ENCODE peak calls at places on chromosomes 6 and 20, in eight cellular contexts. One of them, this sample, is unnamed.

GRCh38 chr6:37137881-37138568 is 31.9 kb upstream of the PIM1 start:
- DNase-seq in IMR-90: peak; percentile 83
- DNase-seq in tibial nerve: no peak
- DNase-seq in testis: no peak
- DNase-seq in heart left ventricle: no peak
- DNase-seq in A549: peak; percentile 46
- DNase-seq in vagina: no peak
- DNase-seq in transverse colon: no peak
- DNase-seq in this sample: no peak

GRCh38 chr6:155141512-155141911 is 122.3 kb upstream of the CLDN20 start:
- DNase-seq in IMR-90: no peak
- DNase-seq in tibial nerve: no peak
- DNase-seq in testis: no peak
- DNase-seq in heart left ventricle: no peak
- DNase-seq in A549: no peak
- DNase-seq in vagina: no peak
- DNase-seq in transverse colon: no peak
- DNase-seq in this sample: no peak

GRCh38 chr20:64110411-64111068 is 3.2 kb upstream of the NPBWR2 start:
- DNase-seq in IMR-90: no peak
- DNase-seq in tibial nerve: no peak
- DNase-seq in testis: no peak
- DNase-seq in heart left ventricle: no peak
- DNase-seq in A549: no peak
- DNase-seq in vagina: no peak
- DNase-seq in transverse colon: peak; percentile 2
- DNase-seq in this sample: no peak

GRCh38 chr20:63290677-63291472 is 2.1 kb upstream of the COL20A1 start:
- DNase-seq in IMR-90: peak; percentile 11
- DNase-seq in tibial nerve: no peak
- DNase-seq in testis: no peak
- DNase-seq in heart left ventricle: peak; percentile 76
- DNase-seq in A549: peak; percentile 75
- DNase-seq in vagina: no peak
- DNase-seq in transverse colon: peak; percentile 41
- DNase-seq in this sample: peak; percentile 62

GRCh38 chr6:28782113-28782673 is 141.6 kb downstream of the TRIM27 start:
- DNase-seq in IMR-90: no peak
- DNase-seq in tibial nerve: no peak
- DNase-seq in testis: no peak
- DNase-seq in heart left ventricle: no peak
- DNase-seq in A549: no peak
- DNase-seq in vagina: no peak
- DNase-seq in transverse colon: no peak
- DNase-seq in this sample: no peak

GRCh38 chr20:23520185-23520584 is 29.3 kb downstream of the CST8 start:
- DNase-seq in IMR-90: no peak
- DNase-seq in tibial nerve: no peak
- DNase-seq in testis: no peak
- DNase-seq in heart left ventricle: no peak
- DNase-seq in A549: no peak
- DNase-seq in vagina: no peak
- DNase-seq in transverse colon: no peak
- DNase-seq in this sample: no peak

GRCh38 chr6:51027283-51028065 is 208.8 kb downstream of the TFAP2B start:
- DNase-seq in IMR-90: no peak
- DNase-seq in tibial nerve: no peak
- DNase-seq in testis: no peak
- DNase-seq in heart left ventricle: no peak
- DNase-seq in A549: no peak
- DNase-seq in vagina: no peak
- DNase-seq in transverse colon: no peak
- DNase-seq in this sample: no peak

GRCh38 chr6:132805548-132805947 is 7.1 kb upstream of the SLC18B1 start:
- DNase-seq in IMR-90: no peak
- DNase-seq in tibial nerve: no peak
- DNase-seq in testis: no peak
- DNase-seq in heart left ventricle: no peak
- DNase-seq in A549: no peak
- DNase-seq in vagina: no peak
- DNase-seq in transverse colon: no peak
- DNase-seq in this sample: no peak

GRCh38 chr20:64114356-64114971 is 7.1 kb upstream of the NPBWR2 start:
- DNase-seq in IMR-90: no peak
- DNase-seq in tibial nerve: no peak
- DNase-seq in testis: peak; percentile 11
- DNase-seq in heart left ventricle: no peak
- DNase-seq in A549: no peak
- DNase-seq in vagina: no peak
- DNase-seq in transverse colon: peak; percentile 3
- DNase-seq in this sample: no peak

GRCh38 chr6:87200469-87201174 is 45.3 kb downstream of the ZNF292 start:
- DNase-seq in IMR-90: peak; percentile 41
- DNase-seq in tibial nerve: no peak
- DNase-seq in testis: no peak
- DNase-seq in heart left ventricle: no peak
- DNase-seq in A549: no peak
- DNase-seq in vagina: no peak
- DNase-seq in transverse colon: no peak
- DNase-seq in this sample: peak; percentile 12

GRCh38 chr6:19851273-19852089 is 14.3 kb downstream of the ID4 start:
- DNase-seq in IMR-90: peak; percentile 84
- DNase-seq in tibial nerve: no peak
- DNase-seq in testis: peak; percentile 59
- DNase-seq in heart left ventricle: no peak
- DNase-seq in A549: peak; percentile 72
- DNase-seq in vagina: no peak
- DNase-seq in transverse colon: peak; percentile 14
- DNase-seq in this sample: peak; percentile 15

GRCh38 chr6:149235130-149235561 is 82.4 kb upstream of the TAB2 start:
- DNase-seq in IMR-90: peak; percentile 90
- DNase-seq in tibial nerve: no peak
- DNase-seq in testis: no peak
- DNase-seq in heart left ventricle: no peak
- DNase-seq in A549: peak; percentile 16
- DNase-seq in vagina: no peak
- DNase-seq in transverse colon: peak; percentile 33
- DNase-seq in this sample: no peak

GRCh38 chr20:36415475-36416002 is 109.4 kb downstream of the DLGAP4 start:
- DNase-seq in IMR-90: no peak
- DNase-seq in tibial nerve: no peak
- DNase-seq in testis: no peak
- DNase-seq in heart left ventricle: no peak
- DNase-seq in A549: no peak
- DNase-seq in vagina: no peak
- DNase-seq in transverse colon: no peak
- DNase-seq in this sample: no peak

GRCh38 chr6:22828179-22829062 is 259.1 kb downstream of the HDGFL1 start:
- DNase-seq in IMR-90: peak; percentile 97
- DNase-seq in tibial nerve: no peak
- DNase-seq in testis: peak; percentile 38
- DNase-seq in heart left ventricle: no peak
- DNase-seq in A549: peak; percentile 72
- DNase-seq in vagina: no peak
- DNase-seq in transverse colon: peak; percentile 9
- DNase-seq in this sample: no peak

GRCh38 chr20:15185322-15185721 is 847.9 kb upstream of the FLRT3 start:
- DNase-seq in IMR-90: no peak
- DNase-seq in tibial nerve: no peak
- DNase-seq in testis: no peak
- DNase-seq in heart left ventricle: no peak
- DNase-seq in A549: no peak
- DNase-seq in vagina: no peak
- DNase-seq in transverse colon: no peak
- DNase-seq in this sample: no peak

GRCh38 chr20:19683168-19683567 is 74.9 kb upstream of the RIN2 start:
- DNase-seq in IMR-90: no peak
- DNase-seq in tibial nerve: no peak
- DNase-seq in testis: no peak
- DNase-seq in heart left ventricle: no peak
- DNase-seq in A549: no peak
- DNase-seq in vagina: no peak
- DNase-seq in transverse colon: no peak
- DNase-seq in this sample: no peak

DNA sequence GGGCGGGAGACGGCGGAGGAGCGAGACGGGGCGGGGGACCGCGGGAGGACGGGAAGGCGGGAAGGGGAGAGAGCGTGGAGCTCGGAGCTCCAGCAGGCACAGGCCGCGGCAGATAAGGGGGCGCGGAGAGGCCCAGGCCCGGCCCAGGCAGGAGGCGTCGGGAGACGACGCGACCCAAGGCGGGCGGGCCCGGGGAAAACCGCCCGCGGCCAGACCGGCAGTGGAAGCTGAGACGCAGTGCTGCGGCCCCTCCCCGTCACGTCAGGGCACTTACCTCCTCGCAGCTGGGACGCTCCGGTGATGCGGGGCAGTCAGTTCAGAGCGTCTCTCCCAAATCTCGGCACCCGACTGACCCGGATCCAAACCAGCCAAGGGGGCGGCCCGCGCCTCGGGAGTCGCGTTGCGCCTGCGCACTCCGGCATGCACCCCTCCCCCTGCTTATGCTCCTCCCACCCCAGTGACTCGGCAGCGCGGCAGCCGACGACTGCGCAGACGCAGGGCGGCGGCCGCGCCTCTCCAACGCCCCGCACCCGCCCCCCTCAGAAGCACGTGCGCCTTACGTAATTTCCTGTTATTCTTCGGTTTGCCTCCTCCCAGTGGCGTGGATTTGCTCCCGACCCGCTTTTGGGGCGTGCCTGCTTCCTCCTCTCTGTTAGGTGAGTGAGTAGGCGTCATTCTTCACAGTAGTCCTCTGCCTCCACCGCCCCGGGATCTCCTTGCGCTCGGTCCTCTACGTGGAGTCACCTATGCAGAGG is at the start of gene OSER1:
- DNase-seq in IMR-90: peak; percentile 95
- DNase-seq in tibial nerve: peak; percentile 96
- DNase-seq in testis: peak; percentile 98
- DNase-seq in heart left ventricle: peak; percentile 99
- DNase-seq in A549: peak; percentile 93
- DNase-seq in vagina: peak; percentile 100
- DNase-seq in transverse colon: peak; percentile 99
- DNase-seq in this sample: peak; percentile 99
- TF ChIP-seq POLR2A in IMR-90: peak; percentile 92
- TF ChIP-seq POLR2A in tibial nerve: peak; percentile 94
- TF ChIP-seq POLR2A in testis: peak; percentile 74
- TF ChIP-seq POLR2A in heart left ventricle: peak; percentile 77
- TF ChIP-seq POLR2A in A549: peak; percentile 56
- TF ChIP-seq POLR2A in vagina: peak; percentile 67
- TF ChIP-seq POLR2A in transverse colon: peak; percentile 99
- TF ChIP-seq POLR2A in this sample: peak; percentile 94

DNA sequence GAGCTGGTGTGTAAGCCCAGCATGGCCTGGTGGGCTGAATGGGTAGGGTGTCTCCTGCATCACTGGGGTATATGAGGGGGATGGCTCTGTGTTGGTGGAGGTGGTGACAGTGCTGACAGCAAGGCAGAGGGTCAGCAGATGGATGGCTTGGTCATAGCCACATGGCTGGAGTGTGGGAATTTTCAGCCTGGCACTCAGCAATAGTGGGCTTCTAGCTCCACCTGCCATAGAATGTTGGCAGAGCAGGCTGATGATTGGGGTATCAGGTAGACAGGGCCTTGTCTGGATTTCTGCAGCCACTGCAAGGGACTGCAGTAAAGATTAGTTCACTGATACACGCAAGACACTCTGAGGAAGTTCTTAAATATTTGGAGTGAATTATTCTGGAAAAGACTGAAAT is 137.5 kb upstream of the BACH2 start:
- DNase-seq in IMR-90: no peak
- DNase-seq in tibial nerve: no peak
- DNase-seq in testis: no peak
- DNase-seq in heart left ventricle: no peak
- DNase-seq in A549: no peak
- DNase-seq in vagina: no peak
- DNase-seq in transverse colon: no peak
- DNase-seq in this sample: no peak
- TF ChIP-seq POLR2A in IMR-90: no peak
- TF ChIP-seq POLR2A in tibial nerve: no peak
- TF ChIP-seq POLR2A in testis: no peak
- TF ChIP-seq POLR2A in heart left ventricle: no peak
- TF ChIP-seq POLR2A in A549: no peak
- TF ChIP-seq POLR2A in vagina: no peak
- TF ChIP-seq POLR2A in transverse colon: no peak
- TF ChIP-seq POLR2A in this sample: no peak

DNA sequence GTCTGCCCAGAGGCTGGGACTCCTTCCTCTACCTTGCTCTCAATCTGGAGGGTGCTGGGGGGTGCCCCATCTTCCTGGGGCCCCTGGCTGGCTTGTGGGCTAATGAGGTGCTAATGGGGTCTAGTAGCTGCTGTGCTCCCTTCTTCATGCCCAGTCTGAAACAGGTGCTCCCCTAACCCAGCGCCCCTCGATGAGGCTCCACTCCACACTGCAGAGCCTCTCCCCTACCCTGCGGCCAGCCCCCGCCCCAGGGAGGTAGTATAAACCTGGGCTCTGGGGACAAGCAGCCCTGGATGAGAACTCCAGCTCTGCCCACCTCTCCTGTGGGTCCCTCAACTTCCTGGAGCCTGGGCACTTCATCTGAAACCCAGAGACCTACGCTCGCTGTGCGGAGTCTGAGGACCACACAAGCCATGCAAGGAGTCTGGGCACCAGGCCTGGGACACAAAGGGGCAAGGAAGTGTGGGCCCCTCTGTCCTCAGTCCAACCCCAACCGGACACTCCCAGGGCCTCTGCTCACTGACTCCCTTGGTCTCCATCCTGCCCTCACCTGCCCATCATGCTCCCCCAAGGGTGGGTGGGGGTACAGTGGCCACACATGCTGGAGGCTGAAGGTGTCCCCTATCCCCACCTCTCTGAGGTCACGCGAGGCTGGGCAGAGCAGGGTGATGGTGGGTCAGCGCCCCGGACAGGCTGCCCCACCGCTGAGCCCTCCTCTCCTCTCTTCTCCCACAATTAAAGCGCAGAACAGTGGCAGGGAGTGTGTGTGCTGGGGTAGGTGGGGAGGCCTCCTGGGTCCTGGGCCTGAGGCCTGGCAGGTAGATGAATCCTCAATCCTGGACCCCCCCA is 6.2 kb downstream of the RPL10A start:
- DNase-seq in IMR-90: no peak
- DNase-seq in tibial nerve: no peak
- DNase-seq in testis: no peak
- DNase-seq in heart left ventricle: no peak
- DNase-seq in A549: no peak
- DNase-seq in vagina: no peak
- DNase-seq in transverse colon: no peak
- DNase-seq in this sample: no peak
- TF ChIP-seq POLR2A in IMR-90: no peak
- TF ChIP-seq POLR2A in tibial nerve: no peak
- TF ChIP-seq POLR2A in testis: no peak
- TF ChIP-seq POLR2A in heart left ventricle: no peak
- TF ChIP-seq POLR2A in A549: no peak
- TF ChIP-seq POLR2A in vagina: no peak
- TF ChIP-seq POLR2A in transverse colon: no peak
- TF ChIP-seq POLR2A in this sample: peak; percentile 27

DNA sequence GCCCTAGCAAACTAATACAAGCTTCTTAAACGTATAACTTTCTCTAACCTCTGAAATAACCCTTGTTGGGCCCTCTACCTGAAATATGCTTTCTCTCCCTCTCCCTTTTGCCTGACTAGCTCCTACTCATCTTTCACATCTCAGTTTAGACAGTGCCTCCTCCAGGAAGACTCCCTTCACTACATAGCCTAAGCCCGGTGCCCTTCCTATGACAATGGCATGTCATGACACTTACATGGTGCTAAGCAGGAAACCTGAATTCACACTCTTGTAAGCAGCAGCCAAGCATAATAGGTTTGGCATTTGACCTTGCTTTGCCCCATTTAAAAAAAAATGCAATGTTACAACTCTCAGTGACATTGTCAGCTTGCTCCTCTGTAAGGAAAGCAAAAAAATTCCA is 33.1 kb upstream of the FBXL4 start:
- DNase-seq in IMR-90: no peak
- DNase-seq in tibial nerve: no peak
- DNase-seq in testis: no peak
- DNase-seq in heart left ventricle: no peak
- DNase-seq in A549: no peak
- DNase-seq in vagina: no peak
- DNase-seq in transverse colon: no peak
- DNase-seq in this sample: peak; percentile 4
- TF ChIP-seq POLR2A in IMR-90: no peak
- TF ChIP-seq POLR2A in tibial nerve: no peak
- TF ChIP-seq POLR2A in testis: no peak
- TF ChIP-seq POLR2A in heart left ventricle: no peak
- TF ChIP-seq POLR2A in A549: no peak
- TF ChIP-seq POLR2A in vagina: no peak
- TF ChIP-seq POLR2A in transverse colon: no peak
- TF ChIP-seq POLR2A in this sample: no peak